ENCODE peak calls at places on chromosomes 4 and X, in four cellular contexts. One of them, this sample, is unnamed.

GRCh38 chr4:111806331-111806730 is 338.9 kb upstream of the FAM241A start:
- DNase-seq in smooth muscle cell of the brain vasculature: no peak
- DNase-seq in nucleus accumbens: no peak
- DNase-seq in ACHN: peak
- DNase-seq in this sample: no peak

GRCh38 chr4:82431026-82431745 is 796 bp downstream of the ENOPH1 start:
- DNase-seq in smooth muscle cell of the brain vasculature: no peak
- DNase-seq in nucleus accumbens: peak
- DNase-seq in ACHN: peak
- DNase-seq in this sample: no peak

GRCh38 chr4:140255467-140255866 is 101.5 kb upstream of the MAML3 start:
- DNase-seq in smooth muscle cell of the brain vasculature: no peak
- DNase-seq in nucleus accumbens: no peak
- DNase-seq in ACHN: no peak
- DNase-seq in this sample: no peak

GRCh38 chr4:123546661-123547060 is 150.1 kb downstream of the SPRY1 start:
- DNase-seq in smooth muscle cell of the brain vasculature: no peak
- DNase-seq in nucleus accumbens: no peak
- DNase-seq in ACHN: no peak
- DNase-seq in this sample: no peak

GRCh38 chr4:21077967-21078366 is 377.7 kb downstream of the PACRGL start:
- DNase-seq in smooth muscle cell of the brain vasculature: no peak
- DNase-seq in nucleus accumbens: no peak
- DNase-seq in ACHN: no peak
- DNase-seq in this sample: no peak

GRCh38 chr4:38931125-38931524 is 63.5 kb downstream of the FAM114A1 start:
- DNase-seq in smooth muscle cell of the brain vasculature: no peak
- DNase-seq in nucleus accumbens: no peak
- DNase-seq in ACHN: no peak
- DNase-seq in this sample: no peak

GRCh38 chrX:128992107-128992971 is 531.0 kb downstream of the SMARCA1 start:
- DNase-seq in smooth muscle cell of the brain vasculature: no peak
- DNase-seq in nucleus accumbens: no peak
- DNase-seq in ACHN: no peak
- DNase-seq in this sample: no peak

GRCh38 chr4:15778191-15778741 is at the start of gene CD38:
- DNase-seq in smooth muscle cell of the brain vasculature: no peak
- DNase-seq in nucleus accumbens: peak
- DNase-seq in ACHN: no peak
- DNase-seq in this sample: no peak

GRCh38 chr4:15958562-15958961 is 4.4 kb downstream of the FGFBP2 start:
- DNase-seq in smooth muscle cell of the brain vasculature: no peak
- DNase-seq in nucleus accumbens: no peak
- DNase-seq in ACHN: no peak
- DNase-seq in this sample: no peak

GRCh38 chr4:8472166-8472688 is 31.6 kb downstream of the TRMT44 start:
- DNase-seq in smooth muscle cell of the brain vasculature: no peak
- DNase-seq in nucleus accumbens: no peak
- DNase-seq in ACHN: no peak
- DNase-seq in this sample: no peak

GRCh38 chrX:116317409-116317808 is 119.0 kb upstream of the SLC6A14 start:
- DNase-seq in smooth muscle cell of the brain vasculature: peak
- DNase-seq in nucleus accumbens: peak
- DNase-seq in ACHN: no peak
- DNase-seq in this sample: no peak

GRCh38 chrX:45714864-45715263 is 514.2 kb upstream of the DIPK2B start:
- DNase-seq in smooth muscle cell of the brain vasculature: no peak
- DNase-seq in nucleus accumbens: no peak
- DNase-seq in ACHN: peak
- DNase-seq in this sample: no peak

GRCh38 chrX:112913807-112914206 is 73.2 kb upstream of the AMOT start:
- DNase-seq in smooth muscle cell of the brain vasculature: no peak
- DNase-seq in nucleus accumbens: no peak
- DNase-seq in ACHN: no peak
- DNase-seq in this sample: no peak

This sample was measured in brain pericyte.